ENCODE peak calls at places on chromosomes 2 and 18, in nine cellular contexts. One of them, this sample, is unnamed.
A peak's percentile ranks its signal among the peaks of the same experiment; 100 is the strongest.

GRCh38 chr2:120368086-120368485 is 22.1 kb downstream of the INHBB start:
- DNase-seq in DMS79 treated with DMSO at 0.1 percent for 48 hours: no peak
- DNase-seq in GM12878: no peak
- DNase-seq in neural crest cell: no peak
- DNase-seq in NCI-H345: no peak
- DNase-seq in stimulated activated CD4-positive, alpha-beta T cell treated with anti-CD3 and anti-CD28 coated beads, Interleukin-12 subunit alpha, Interleukin-12 subunit beta, amount 100 ng/mL, for 48 hours: no peak
- DNase-seq in GM13976: no peak
- DNase-seq in substantia nigra: no peak
- DNase-seq in A549: no peak
- DNase-seq in this sample: no peak

GRCh38 chr2:63122921-63123320 is 72.3 kb downstream of the OTX1 start:
- DNase-seq in DMS79 treated with DMSO at 0.1 percent for 48 hours: no peak
- DNase-seq in GM12878: no peak
- DNase-seq in neural crest cell: no peak
- DNase-seq in NCI-H345: no peak
- DNase-seq in stimulated activated CD4-positive, alpha-beta T cell treated with anti-CD3 and anti-CD28 coated beads, Interleukin-12 subunit alpha, Interleukin-12 subunit beta, amount 100 ng/mL, for 48 hours: no peak
- DNase-seq in GM13976: no peak
- DNase-seq in substantia nigra: no peak
- DNase-seq in A549: no peak
- DNase-seq in this sample: no peak

GRCh38 chr2:70510213-70510820 is 43.3 kb downstream of the TGFA start:
- DNase-seq in DMS79 treated with DMSO at 0.1 percent for 48 hours: no peak
- DNase-seq in GM12878: no peak
- DNase-seq in neural crest cell: no peak
- DNase-seq in NCI-H345: no peak
- DNase-seq in stimulated activated CD4-positive, alpha-beta T cell treated with anti-CD3 and anti-CD28 coated beads, Interleukin-12 subunit alpha, Interleukin-12 subunit beta, amount 100 ng/mL, for 48 hours: no peak
- DNase-seq in GM13976: no peak
- DNase-seq in substantia nigra: no peak
- DNase-seq in A549: no peak
- DNase-seq in this sample: no peak

GRCh38 chr2:80073134-80073561 is 231.4 kb downstream of the LRRTM1 start:
- DNase-seq in DMS79 treated with DMSO at 0.1 percent for 48 hours: peak; percentile 43
- DNase-seq in GM12878: peak; percentile 3
- DNase-seq in neural crest cell: peak; percentile 33
- DNase-seq in NCI-H345: peak; percentile 66
- DNase-seq in stimulated activated CD4-positive, alpha-beta T cell treated with anti-CD3 and anti-CD28 coated beads, Interleukin-12 subunit alpha, Interleukin-12 subunit beta, amount 100 ng/mL, for 48 hours: peak; percentile 6
- DNase-seq in GM13976: peak; percentile 49
- DNase-seq in substantia nigra: peak; percentile 7
- DNase-seq in A549: peak; percentile 68
- DNase-seq in this sample: no peak

GRCh38 chr18:32175265-32175664 is 14.6 kb upstream of the MEP1B start:
- DNase-seq in DMS79 treated with DMSO at 0.1 percent for 48 hours: no peak
- DNase-seq in GM12878: no peak
- DNase-seq in neural crest cell: no peak
- DNase-seq in NCI-H345: peak; percentile 47
- DNase-seq in stimulated activated CD4-positive, alpha-beta T cell treated with anti-CD3 and anti-CD28 coated beads, Interleukin-12 subunit alpha, Interleukin-12 subunit beta, amount 100 ng/mL, for 48 hours: no peak
- DNase-seq in GM13976: no peak
- DNase-seq in substantia nigra: no peak
- DNase-seq in A549: no peak
- DNase-seq in this sample: no peak

GRCh38 chr2:109511168-109511567 is 102.6 kb downstream of the SEPTIN10 start:
- DNase-seq in DMS79 treated with DMSO at 0.1 percent for 48 hours: no peak
- DNase-seq in GM12878: no peak
- DNase-seq in neural crest cell: no peak
- DNase-seq in NCI-H345: no peak
- DNase-seq in stimulated activated CD4-positive, alpha-beta T cell treated with anti-CD3 and anti-CD28 coated beads, Interleukin-12 subunit alpha, Interleukin-12 subunit beta, amount 100 ng/mL, for 48 hours: no peak
- DNase-seq in GM13976: no peak
- DNase-seq in substantia nigra: no peak
- DNase-seq in A549: no peak
- DNase-seq in this sample: no peak

GRCh38 chr18:78526923-78527775 is 452.5 kb upstream of the SALL3 start:
- DNase-seq in DMS79 treated with DMSO at 0.1 percent for 48 hours: no peak
- DNase-seq in GM12878: no peak
- DNase-seq in neural crest cell: no peak
- DNase-seq in NCI-H345: no peak
- DNase-seq in stimulated activated CD4-positive, alpha-beta T cell treated with anti-CD3 and anti-CD28 coated beads, Interleukin-12 subunit alpha, Interleukin-12 subunit beta, amount 100 ng/mL, for 48 hours: no peak
- DNase-seq in GM13976: no peak
- DNase-seq in substantia nigra: no peak
- DNase-seq in A549: no peak
- DNase-seq in this sample: no peak

GRCh38 chr18:70176537-70176936 is 28.9 kb downstream of the RTTN start:
- DNase-seq in DMS79 treated with DMSO at 0.1 percent for 48 hours: no peak
- DNase-seq in GM12878: no peak
- DNase-seq in neural crest cell: no peak
- DNase-seq in NCI-H345: no peak
- DNase-seq in stimulated activated CD4-positive, alpha-beta T cell treated with anti-CD3 and anti-CD28 coated beads, Interleukin-12 subunit alpha, Interleukin-12 subunit beta, amount 100 ng/mL, for 48 hours: no peak
- DNase-seq in GM13976: no peak
- DNase-seq in substantia nigra: no peak
- DNase-seq in A549: no peak
- DNase-seq in this sample: no peak

GRCh38 chr2:8623958-8624591 is 57.8 kb upstream of the ID2 start:
- DNase-seq in DMS79 treated with DMSO at 0.1 percent for 48 hours: no peak
- DNase-seq in GM12878: no peak
- DNase-seq in neural crest cell: no peak
- DNase-seq in NCI-H345: no peak
- DNase-seq in stimulated activated CD4-positive, alpha-beta T cell treated with anti-CD3 and anti-CD28 coated beads, Interleukin-12 subunit alpha, Interleukin-12 subunit beta, amount 100 ng/mL, for 48 hours: no peak
- DNase-seq in GM13976: no peak
- DNase-seq in substantia nigra: no peak
- DNase-seq in A549: no peak
- DNase-seq in this sample: no peak

GRCh38 chr2:107430006-107430405 is 396.7 kb upstream of the RGPD4 start:
- DNase-seq in DMS79 treated with DMSO at 0.1 percent for 48 hours: no peak
- DNase-seq in GM12878: no peak
- DNase-seq in neural crest cell: no peak
- DNase-seq in NCI-H345: no peak
- DNase-seq in stimulated activated CD4-positive, alpha-beta T cell treated with anti-CD3 and anti-CD28 coated beads, Interleukin-12 subunit alpha, Interleukin-12 subunit beta, amount 100 ng/mL, for 48 hours: no peak
- DNase-seq in GM13976: no peak
- DNase-seq in substantia nigra: no peak
- DNase-seq in A549: no peak
- DNase-seq in this sample: no peak

GRCh38 chr2:149314687-149315086 is 15.7 kb upstream of the LYPD6 start:
- DNase-seq in DMS79 treated with DMSO at 0.1 percent for 48 hours: no peak
- DNase-seq in GM12878: no peak
- DNase-seq in neural crest cell: no peak
- DNase-seq in NCI-H345: peak; percentile 63
- DNase-seq in stimulated activated CD4-positive, alpha-beta T cell treated with anti-CD3 and anti-CD28 coated beads, Interleukin-12 subunit alpha, Interleukin-12 subunit beta, amount 100 ng/mL, for 48 hours: no peak
- DNase-seq in GM13976: no peak
- DNase-seq in substantia nigra: no peak
- DNase-seq in A549: no peak
- DNase-seq in this sample: no peak

GRCh38 chr18:11368020-11368419 is 218.7 kb upstream of the PIEZO2 start:
- DNase-seq in DMS79 treated with DMSO at 0.1 percent for 48 hours: no peak
- DNase-seq in GM12878: peak; percentile 28
- DNase-seq in neural crest cell: no peak
- DNase-seq in NCI-H345: no peak
- DNase-seq in stimulated activated CD4-positive, alpha-beta T cell treated with anti-CD3 and anti-CD28 coated beads, Interleukin-12 subunit alpha, Interleukin-12 subunit beta, amount 100 ng/mL, for 48 hours: no peak
- DNase-seq in GM13976: no peak
- DNase-seq in substantia nigra: no peak
- DNase-seq in A549: no peak
- DNase-seq in this sample: no peak

GRCh38 chr2:8633186-8633734 is 48.6 kb upstream of the ID2 start:
- DNase-seq in DMS79 treated with DMSO at 0.1 percent for 48 hours: no peak
- DNase-seq in GM12878: no peak
- DNase-seq in neural crest cell: no peak
- DNase-seq in NCI-H345: no peak
- DNase-seq in stimulated activated CD4-positive, alpha-beta T cell treated with anti-CD3 and anti-CD28 coated beads, Interleukin-12 subunit alpha, Interleukin-12 subunit beta, amount 100 ng/mL, for 48 hours: no peak
- DNase-seq in GM13976: no peak
- DNase-seq in substantia nigra: no peak
- DNase-seq in A549: no peak
- DNase-seq in this sample: no peak

GRCh38 chr18:48018806-48019295 is 88.4 kb upstream of the SMAD2 start:
- DNase-seq in DMS79 treated with DMSO at 0.1 percent for 48 hours: no peak
- DNase-seq in GM12878: no peak
- DNase-seq in neural crest cell: no peak
- DNase-seq in NCI-H345: no peak
- DNase-seq in stimulated activated CD4-positive, alpha-beta T cell treated with anti-CD3 and anti-CD28 coated beads, Interleukin-12 subunit alpha, Interleukin-12 subunit beta, amount 100 ng/mL, for 48 hours: no peak
- DNase-seq in GM13976: no peak
- DNase-seq in substantia nigra: no peak
- DNase-seq in A549: no peak
- DNase-seq in this sample: no peak

GRCh38 chr18:3612315-3612714 is 162.3 kb downstream of the TGIF1 start:
- DNase-seq in DMS79 treated with DMSO at 0.1 percent for 48 hours: no peak
- DNase-seq in GM12878: no peak
- DNase-seq in neural crest cell: no peak
- DNase-seq in NCI-H345: no peak
- DNase-seq in stimulated activated CD4-positive, alpha-beta T cell treated with anti-CD3 and anti-CD28 coated beads, Interleukin-12 subunit alpha, Interleukin-12 subunit beta, amount 100 ng/mL, for 48 hours: no peak
- DNase-seq in GM13976: no peak
- DNase-seq in substantia nigra: no peak
- DNase-seq in A549: peak; percentile 67
- DNase-seq in this sample: no peak

GRCh38 chr2:524442-524841 is 152.8 kb downstream of the TMEM18 start:
- DNase-seq in DMS79 treated with DMSO at 0.1 percent for 48 hours: no peak
- DNase-seq in GM12878: no peak
- DNase-seq in neural crest cell: no peak
- DNase-seq in NCI-H345: no peak
- DNase-seq in stimulated activated CD4-positive, alpha-beta T cell treated with anti-CD3 and anti-CD28 coated beads, Interleukin-12 subunit alpha, Interleukin-12 subunit beta, amount 100 ng/mL, for 48 hours: no peak
- DNase-seq in GM13976: no peak
- DNase-seq in substantia nigra: no peak
- DNase-seq in A549: no peak
- DNase-seq in this sample: no peak

This sample was measured in CD8-positive, alpha-beta T cell.